ENCODE peak calls at places on chromosomes 4 and X, in ten cellular contexts. Q is SIG-M5; Y is cardiac septum; W is T-cell; E is sciatic nerve; M is T-helper 2 cell; J is AG04450; S is neuronal stem cell; T is activated T-helper 1 cell treated with anti-CD3 and anti-CD28 coated beads, Interleukin-2, amount 50 U/mL, for 16 hours; Z is GM12892. V is an unnamed sample.
A peak's percentile ranks its signal among the peaks of the same experiment; 100 is the strongest.

GRCh38 chr4:84167089-84167488 is 332.0 kb downstream of the NKX6-1 start:
- DNase-seq in Q (no peak), Y (no peak), W (no peak), E (no peak), M (no peak), J (no peak), S (no peak), T (no peak), Z (no peak), V (no peak)

GRCh38 chr4:53804719-53805118 is 213.4 kb upstream of the LNX1 start:
- DNase-seq in Q (no peak), Y (no peak), W (no peak), E (no peak), M (peak; percentile 27), J (no peak), S (no peak), T (no peak), Z (peak; percentile 8), V (peak; percentile 41)

GRCh38 chr4:59571805-59572430 is 1628.2 kb upstream of the ADGRL3 start:
- DNase-seq in Q (no peak), Y (no peak), W (no peak), E (no peak), M (no peak), J (no peak), S (no peak), T (no peak), Z (no peak), V (no peak)

GRCh38 chr4:2830632-2831610 is 12.7 kb upstream of the ADD1 start:
- DNase-seq in Q (no peak), Y (peak; percentile 67), W (no peak), E (peak; percentile 53), M (no peak), J (no peak), S (no peak), T (no peak), Z (peak; percentile 10), V (no peak)

GRCh38 chr4:52560844-52561280 is 98.2 kb downstream of the USP46 start:
- DNase-seq in Q (no peak), Y (no peak), W (no peak), E (no peak), M (no peak), J (peak; percentile 46), S (no peak), T (no peak), Z (no peak), V (no peak)

GRCh38 chr4:71130827-71131603 is 137.6 kb downstream of the DCK start:
- DNase-seq in Q (no peak), Y (no peak), W (no peak), E (no peak), M (no peak), J (no peak), S (no peak), T (no peak), Z (no peak), V (no peak)

GRCh38 chr4:143281507-143282169 is 55.0 kb upstream of the GAB1 start:
- DNase-seq in Q (no peak), Y (no peak), W (no peak), E (no peak), M (no peak), J (no peak), S (no peak), T (no peak), Z (no peak), V (no peak)

GRCh38 chr4:825969-826330 is at the start of gene CPLX1:
- DNase-seq in Q (no peak), Y (peak; percentile 54), W (no peak), E (no peak), M (no peak), J (no peak), S (no peak), T (no peak), Z (no peak), V (no peak)

GRCh38 chr4:17761062-17761461 is 20.4 kb downstream of the FAM184B start:
- DNase-seq in Q (no peak), Y (no peak), W (no peak), E (no peak), M (no peak), J (no peak), S (no peak), T (no peak), Z (no peak), V (no peak)

GRCh38 chrX:34866636-34867035 is 76.0 kb upstream of the FAM47B start:
- DNase-seq in Q (no peak), Y (no peak), W (no peak), E (no peak), M (no peak), J (no peak), S (no peak), T (no peak), Z (no peak), V (no peak)

GRCh38 chr4:84917869-84918600 is 48.5 kb downstream of the WDFY3 start:
- DNase-seq in Q (no peak), Y (no peak), W (no peak), E (no peak), M (no peak), J (no peak), S (no peak), T (no peak), Z (no peak), V (no peak)

GRCh38 chr4:25787891-25788331 is 74.9 kb downstream of the SEL1L3 start:
- DNase-seq in Q (no peak), Y (no peak), W (no peak), E (no peak), M (no peak), J (no peak), S (no peak), T (no peak), Z (no peak), V (no peak)

GRCh38 chr4:144583658-144584057 is 62.3 kb upstream of the HHIP start:
- DNase-seq in Q (no peak), Y (no peak), W (no peak), E (no peak), M (no peak), J (no peak), S (no peak), T (no peak), Z (no peak), V (no peak)

GRCh38 chr4:175252642-175253041 is 334.5 kb downstream of the ADAM29 start:
- DNase-seq in Q (no peak), Y (no peak), W (no peak), E (no peak), M (no peak), J (no peak), S (no peak), T (no peak), Z (no peak), V (no peak)

GRCh38 chr4:81905966-81906365 is 434.3 kb upstream of the RASGEF1B start:
- DNase-seq in Q (no peak), Y (no peak), W (no peak), E (no peak), M (peak; percentile 38), J (no peak), S (no peak), T (no peak), Z (no peak), V (no peak)

GRCh38 chr4:5034206-5034605 is 14.9 kb upstream of the CYTL1 start:
- DNase-seq in Q (no peak), Y (no peak), W (no peak), E (no peak), M (no peak), J (no peak), S (no peak), T (no peak), Z (no peak), V (no peak)

GRCh38 chrX:6812087-6812486 is 277.2 kb upstream of the VCX3A start:
- DNase-seq in Q (no peak), Y (no peak), W (no peak), E (no peak), M (no peak), J (no peak), S (no peak), T (no peak), Z (no peak), V (no peak)

GRCh38 chrX:130186645-130187044 is 14.9 kb downstream of the RAB33A start:
- DNase-seq in Q (no peak), Y (no peak), W (no peak), E (no peak), M (no peak), J (no peak), S (no peak), T (no peak), Z (no peak), V (no peak)